ENCODE peak calls at places on chromosomes 3 and 15, in four cellular contexts. S is heart right ventricle, B is brain microvascular endothelial cell, A is lower lobe of right lung. L is an unnamed sample.

GRCh38 chr3:112555535-112556170 is 6.1 kb downstream of the ATG3 start:
- DNase-seq in S (no peak), B (no peak), A (no peak), L (no peak)

GRCh38 chr15:48433226-48433886 is 102.1 kb downstream of the DUT start:
- DNase-seq in S (no peak), B (no peak), A (no peak), L (peak; percentile 79)

GRCh38 chr3:42012378-42012934 is 50.6 kb upstream of the ULK4 start:
- DNase-seq in S (no peak), B (no peak), A (no peak), L (no peak)

GRCh38 chr15:28876131-28876844 is 9.5 kb upstream of the APBA2 start:
- DNase-seq in S (no peak), B (no peak), A (no peak), L (no peak)

GRCh38 chr3:127791221-127791913 is 30.9 kb downstream of the MGLL start:
- DNase-seq in S (no peak), B (peak; percentile 78), A (no peak), L (peak; percentile 82)

GRCh38 chr3:36434682-36435426 is 54.5 kb downstream of the STAC start:
- DNase-seq in S (no peak), B (no peak), A (no peak), L (peak; percentile 73)

GRCh38 chr15:89652131-89652530 is 3.1 kb downstream of the KIF7 start:
- DNase-seq in S (no peak), B (no peak), A (no peak), L (no peak)

GRCh38 chr15:64877435-64877834 is 34.3 kb upstream of the ANKDD1A start:
- DNase-seq in S (peak; percentile 76), B (no peak), A (peak; percentile 81), L (peak; percentile 48)

GRCh38 chr3:47431225-47431624 is 44.5 kb downstream of the SCAP start:
- DNase-seq in S (no peak), B (no peak), A (no peak), L (no peak)

GRCh38 chr3:146465713-146466465 is 3.5 kb downstream of the PLSCR2 start:
- DNase-seq in S (no peak), B (no peak), A (no peak), L (no peak)

GRCh38 chr3:72548992-72549391 is 299.3 kb downstream of the SHQ1 start:
- DNase-seq in S (no peak), B (no peak), A (no peak), L (no peak)

GRCh38 chr3:104452697-104453096 is 914.0 kb upstream of the ALCAM start:
- DNase-seq in S (no peak), B (no peak), A (no peak), L (no peak)

GRCh38 chr3:16482770-16483531 is 30.5 kb downstream of the RFTN1 start:
- DNase-seq in S (no peak), B (no peak), A (peak; percentile 82), L (no peak)

GRCh38 chr15:81813215-81813614 is 232.6 kb downstream of the MEX3B start:
- DNase-seq in S (no peak), B (no peak), A (no peak), L (no peak)
- TF ChIP-seq CTCF in S (no peak), B (peak; percentile 38), A (no peak), L (peak; percentile 9)

GRCh38 chr3:39128951-39129350 is 21.5 kb downstream of the TTC21A start:
- DNase-seq in S (no peak), B (no peak), A (no peak), L (no peak)

GRCh38 chr3:39126532-39127071 is 19.1 kb downstream of the TTC21A start:
- DNase-seq in S (no peak), B (peak; percentile 45), A (peak; percentile 52), L (peak; percentile 70)

GRCh38 chr3:39125837-39126500 is 18.5 kb downstream of the TTC21A start:
- DNase-seq in S (no peak), B (no peak), A (no peak), L (peak; percentile 58)

GRCh38 chr3:39127296-39127906 is 19.9 kb downstream of the TTC21A start:
- DNase-seq in S (no peak), B (no peak), A (no peak), L (no peak)

GRCh38 chr3:39127907-39128303 is 20.4 kb downstream of the TTC21A start:
- DNase-seq in S (no peak), B (no peak), A (no peak), L (no peak)
- H3K4me3 ChIP-seq in S (no peak overlapping the region), B (no peak overlapping the region), A (no peak overlapping the region), L (no peak overlapping the region)

GRCh38 chr3:40971191-40972168 is 227.8 kb upstream of the CTNNB1 start:
- DNase-seq in S (peak; percentile 44), B (peak; percentile 99), A (peak; percentile 78), L (peak; percentile 56)
- TF ChIP-seq CTCF in S (no peak), B (no peak), A (peak; percentile 24), L (no peak)

DNA sequence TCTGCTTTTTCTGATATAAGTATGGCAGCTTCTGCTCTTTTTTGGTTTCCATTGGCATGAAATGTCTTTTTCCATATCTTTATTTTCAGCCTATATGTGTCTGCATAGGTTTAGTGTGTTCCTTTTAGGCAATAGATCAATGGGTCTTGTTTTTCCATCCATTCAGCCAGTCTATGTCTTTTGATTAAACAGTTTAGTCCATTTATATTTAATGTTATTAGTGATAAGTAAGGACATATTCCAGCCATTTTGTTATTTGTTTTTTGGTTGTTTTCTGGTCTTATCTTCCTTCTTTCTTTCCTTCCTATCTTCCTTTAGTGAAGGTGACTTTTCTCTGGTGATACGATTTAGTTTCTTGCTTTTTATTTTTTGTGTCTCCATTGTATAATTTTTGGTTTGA is 101.3 kb upstream of the LRRC3B start:
- DNase-seq in S (no peak), B (no peak), A (no peak), L (no peak)
- H3K4me3 ChIP-seq in S (no peak overlapping the region), B (no peak overlapping the region), A (no peak overlapping the region), L (no peak overlapping the region)

GRCh38 chr3:194339356-194339755 is 11.8 kb downstream of the CPN2 start:
- DNase-seq in S (no peak), B (no peak), A (no peak), L (no peak)
- TF ChIP-seq CTCF in S (no peak), B (peak; percentile 46), A (no peak), L (no peak)